ENCODE peak calls at places on chromosomes 4 and X, in seven cellular contexts. M is transverse colon, Z is lower lobe of right lung, I is bronchial epithelial cell, L is dorsolateral prefrontal cortex, C is A673, B is lung. S is an unnamed sample.

GRCh38 chr4:2251795-2252529 is 9.9 kb downstream of the MXD4 start:
- DNase-seq in C (no peak), B (peak; percentile 23), L (no peak), I (no peak), M (peak; percentile 7), Z (peak; percentile 30), S (no peak)

GRCh38 chrX:112513154-112513553 is 166.6 kb downstream of the LHFPL1 start:
- DNase-seq in M (no peak), C (no peak), I (peak; percentile 28), Z (no peak), B (no peak), L (no peak), S (peak; percentile 28)

GRCh38 chr4:80685219-80685618 is 345.3 kb upstream of the BMP3 start:
- DNase-seq in B (no peak), L (no peak), M (no peak), C (no peak), I (no peak), Z (no peak), S (no peak)

GRCh38 chr4:27009539-27009938 is 148.9 kb downstream of the STIM2 start:
- DNase-seq in I (no peak), B (no peak), C (no peak), M (no peak), Z (no peak), L (no peak), S (no peak)

GRCh38 chr4:168868044-168868855 is 141.8 kb downstream of the CBR4 start:
- DNase-seq in M (no peak), I (peak; percentile 88), Z (no peak), C (peak; percentile 76), B (no peak), L (no peak), S (peak; percentile 88)

GRCh38 chrX:153469811-153470410 is 465 bp downstream of the HAUS7 start:
- DNase-seq in Z (no peak), M (no peak), B (no peak), I (peak; percentile 8), L (no peak), C (peak; percentile 27), S (peak; percentile 27)

GRCh38 chrX:101658661-101659477 is 781 bp downstream of the ARMCX2 start:
- DNase-seq in I (peak; percentile 30), B (peak; percentile 73), M (peak; percentile 78), C (peak; percentile 83), Z (peak; percentile 80), L (peak; percentile 77), S (peak; percentile 54)

GRCh38 chr4:40363382-40363920 is 28.3 kb downstream of the CHRNA9 start:
- DNase-seq in M (peak; percentile 56), B (peak; percentile 54), L (no peak), I (peak; percentile 15), Z (no peak), C (no peak), S (peak; percentile 50)

GRCh38 chrX:55742649-55743048 is 25.1 kb downstream of the RRAGB start:
- DNase-seq in Z (no peak), B (no peak), C (no peak), M (no peak), I (peak; percentile 38), L (no peak), S (peak; percentile 19)

GRCh38 chrX:1464282-1465131 is 11.8 kb upstream of the ASMTL start:
- DNase-seq in Z (peak; percentile 22), L (no peak), B (peak; percentile 23), C (no peak), I (no peak), M (no peak), S (no peak)

GRCh38 chr4:173492315-173492714 is 37.7 kb downstream of the HAND2 start:
- DNase-seq in L (no peak), C (peak; percentile 51), M (no peak), I (no peak), Z (no peak), B (no peak), S (no peak)

GRCh38 chrX:153059191-153060094 is 3.2 kb downstream of the PNMA3 start:
- DNase-seq in Z (no peak), L (no peak), B (no peak), M (no peak), I (no peak), C (no peak), S (no peak)

DNA sequence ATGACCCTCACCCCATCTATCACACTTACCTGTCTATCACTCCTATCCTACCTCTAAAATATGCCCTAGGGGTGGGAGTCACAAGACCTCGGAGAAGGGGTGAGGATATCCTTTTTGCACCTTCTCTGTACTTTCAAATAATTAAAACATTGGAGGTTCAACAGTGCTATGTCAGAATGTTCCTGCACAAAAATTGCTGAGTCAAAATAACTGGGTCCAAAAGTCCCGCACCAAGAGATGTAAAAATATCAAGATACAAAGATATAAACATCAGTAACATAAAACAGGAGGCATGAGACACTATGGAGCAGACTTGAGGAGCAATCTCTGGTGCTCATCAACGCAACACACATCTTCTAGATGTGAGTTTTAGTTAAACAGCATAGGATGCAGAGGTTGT is 344.7 kb upstream of the RASGEF1B start:
- DNase-seq in C (no peak), I (no peak), L (no peak), Z (no peak), B (no peak), M (no peak), S (no peak)
- H3K4me3 ChIP-seq in C (no peak overlapping the region), I (no peak overlapping the region), L (no peak overlapping the region), Z (no peak overlapping the region), B (no peak overlapping the region), M (no peak overlapping the region), S (no peak overlapping the region)

GRCh38 chr4:117134386-117134785 is 49.0 kb upstream of the TRAM1L1 start:
- DNase-seq in Z (no peak), L (no peak), I (peak; percentile 49), C (peak; percentile 83), B (no peak), M (no peak), S (peak; percentile 61)
- TF ChIP-seq CTCF in Z (peak; percentile 30), L (peak; percentile 76), I (peak; percentile 54), C (peak; percentile 71), B (peak; percentile 1), M (peak; percentile 18), S (peak; percentile 77)

GRCh38 chr4:152537881-152538280 is 2.0 kb upstream of the FBXW7 start:
- DNase-seq in L (no peak), I (no peak), Z (no peak), B (no peak), C (no peak), M (no peak), S (no peak)
- H3K4me3 ChIP-seq in L (no peak overlapping the region), I (no peak overlapping the region), Z (peak overlapping the region; percentile 98), B (no peak overlapping the region), C (no peak overlapping the region), M (no peak overlapping the region), S (no peak overlapping the region)

GRCh38 chr4:152779513-152780266 is at the start of the genes ARFIP1 and TIGD4:
- DNase-seq in I (peak; percentile 92), B (peak; percentile 98), Z (peak; percentile 98), M (peak; percentile 98), L (peak; percentile 99), C (peak; percentile 97), S (peak; percentile 98)
- TF ChIP-seq CTCF in I (peak; percentile 8), B (no peak), Z (peak; percentile 37), M (peak; percentile 16), L (peak; percentile 44), C (peak; percentile 37), S (no peak)

DNA sequence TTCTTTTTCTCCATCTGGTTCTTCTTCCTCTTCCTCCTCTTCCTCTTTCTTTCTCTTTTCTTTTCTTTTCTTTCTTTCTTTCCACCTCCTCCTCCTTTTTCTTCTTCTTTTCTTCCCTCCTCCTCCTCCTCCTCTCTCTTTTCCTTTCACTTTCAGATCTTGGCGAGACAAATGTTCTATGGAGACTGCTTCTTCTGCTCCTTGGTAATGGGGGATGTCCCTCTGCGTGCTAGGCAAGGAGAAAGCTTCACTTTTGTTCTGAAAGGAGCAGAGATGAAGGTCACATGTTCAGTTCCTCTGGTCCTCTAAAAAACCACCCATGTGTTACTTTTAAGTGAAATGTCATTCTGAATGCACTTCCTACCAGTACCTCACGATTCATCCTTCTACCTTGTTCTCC is 33.2 kb downstream of the NBDY start:
- DNase-seq in B (no peak), M (no peak), Z (no peak), C (no peak), L (no peak), I (no peak), S (no peak)
- H3K4me3 ChIP-seq in B (no peak overlapping the region), M (no peak overlapping the region), Z (no peak overlapping the region), C (no peak overlapping the region), L (no peak overlapping the region), I (no peak overlapping the region), S (no peak overlapping the region)